ENCODE peak calls at places on chromosomes 6 and 20, in four cellular contexts. Y, Z, R and U are unnamed samples.

GRCh38 chr6:141048451-141048850 is 1084.3 kb upstream of the GJE1 start:
- DNase-seq in Y (no peak), Z (no peak), R (no peak), U (no peak)

GRCh38 chr6:87297115-87297514 is 25.3 kb upstream of the SMIM8 start:
- DNase-seq in Y (peak), Z (peak), R (no peak), U (peak)

GRCh38 chr6:46969206-46969605 is 47.5 kb upstream of the ADGRF5 start:
- DNase-seq in Y (peak), Z (no peak), R (no peak), U (no peak)

GRCh38 chr20:32975698-32976674 is 28.2 kb downstream of the SUN5 start:
- DNase-seq in Y (no peak), Z (no peak), R (no peak), U (no peak)

GRCh38 chr6:148274809-148275208 is 67.8 kb upstream of the SASH1 start:
- DNase-seq in Y (no peak), Z (no peak), R (no peak), U (no peak)

GRCh38 chr6:64000873-64001497 is 365.4 kb downstream of the PHF3 start:
- DNase-seq in Y (no peak), Z (no peak), R (no peak), U (no peak)

GRCh38 chr6:169263836-169264608 is 10.4 kb upstream of the THBS2 start:
- DNase-seq in Y (peak), Z (peak), R (no peak), U (peak)

GRCh38 chr6:36983538-36983937 is 2.5 kb downstream of the MTCH1 start:
- DNase-seq in Y (no peak), Z (no peak), R (no peak), U (no peak)

GRCh38 chr6:1916334-1916985 is 306.7 kb downstream of the FOXC1 start:
- DNase-seq in Y (peak), Z (peak), R (no peak), U (peak)

GRCh38 chr6:132130530-132131298 is 179.5 kb upstream of the CCN2 start:
- DNase-seq in Y (peak), Z (peak), R (no peak), U (peak)

GRCh38 chr20:6501061-6501460 is 266.4 kb upstream of the BMP2 start:
- DNase-seq in Y (peak), Z (peak), R (no peak), U (peak)

GRCh38 chr6:30075094-30075986 is at the start of gene RNF39:
- DNase-seq in Y (no peak), Z (no peak), R (no peak), U (no peak)

GRCh38 chr6:52407467-52407866 is 12.7 kb upstream of the EFHC1 start:
- DNase-seq in Y (peak), Z (peak), R (no peak), U (peak)

GRCh38 chr6:39951716-39952115 is 17.5 kb upstream of the MOCS1 start:
- DNase-seq in Y (no peak), Z (no peak), R (no peak), U (no peak)

GRCh38 chr6:44472250-44472945 is 84.9 kb downstream of the CDC5L start:
- DNase-seq in Y (no peak), Z (no peak), R (no peak), U (no peak)

GRCh38 chr6:56246544-56246940 is 838 bp downstream of the COL21A1 start:
- DNase-seq in Y (no peak), Z (no peak), R (no peak), U (no peak)

GRCh38 chr20:40663991-40664880 is 24.8 kb downstream of the MAFB start:
- DNase-seq in Y (no peak), Z (no peak), R (no peak), U (no peak)

GRCh38 chr20:25389858-25390537 is 637 bp downstream of the ABHD12 start:
- DNase-seq in Y (no peak), Z (no peak), R (peak), U (no peak)